ENCODE peak calls at places on chromosomes 7 and 10, in eight cellular contexts. L is NB4; I is activated CD4-positive, alpha-beta T cell treated with anti-CD3 and anti-CD28 coated beads, Interleukin-2, amount 50 U/mL, for 24 hours; F is Caki2; R is T-helper 1 cell; U is CD4-positive, CD25-positive, alpha-beta regulatory T cell; X is stimulated activated CD4-positive, alpha-beta T cell treated with anti-CD3 and anti-CD28 coated beads, Interleukin-1b, Interleukin-23, amount 100 ng/mL, for 1 hour; M is ecto neural progenitor cell. B is an unnamed sample.

GRCh38 chr7:3544202-3544601 is 243.2 kb downstream of the SDK1 start:
- DNase-seq in L (no peak), I (no peak), F (no peak), R (no peak), U (no peak), X (no peak), M (no peak), B (no peak)

GRCh38 chr10:49369216-49370162 is 26.4 kb downstream of the DRGX start:
- DNase-seq in L (no peak), I (no peak), F (no peak), R (no peak), U (no peak), X (no peak), M (no peak), B (no peak)

GRCh38 chr7:107538001-107538400 is 25.7 kb downstream of the COG5 start:
- DNase-seq in L (no peak), I (no peak), F (no peak), R (no peak), U (no peak), X (no peak), M (no peak), B (no peak)

GRCh38 chr7:28076421-28077163 is 104.0 kb downstream of the JAZF1 start:
- DNase-seq in L (no peak), I (no peak), F (no peak), R (no peak), U (no peak), X (no peak), M (no peak), B (no peak)

GRCh38 chr7:124440081-124440480 is 325.5 kb downstream of the GPR37 start:
- DNase-seq in L (no peak), I (no peak), F (no peak), R (no peak), U (no peak), X (no peak), M (no peak), B (no peak)

GRCh38 chr7:80231719-80232118 is 97.1 kb downstream of the GNAI1 start:
- DNase-seq in L (no peak), I (no peak), F (no peak), R (no peak), U (no peak), X (no peak), M (no peak), B (no peak)

GRCh38 chr10:11242443-11243386 is 225.0 kb downstream of the CELF2 start:
- DNase-seq in L (no peak), I (no peak), F (no peak), R (no peak), U (peak), X (no peak), M (no peak), B (no peak)

GRCh38 chr7:87029078-87029477 is 30.4 kb downstream of the ELAPOR2 start:
- DNase-seq in L (no peak), I (no peak), F (no peak), R (no peak), U (no peak), X (no peak), M (no peak), B (no peak)

GRCh38 chr7:157320607-157320979 is 16.2 kb upstream of the DNAJB6 start:
- DNase-seq in L (no peak), I (no peak), F (no peak), R (no peak), U (no peak), X (no peak), M (no peak), B (no peak)

GRCh38 chr7:148901178-148901577 is 17.1 kb upstream of the EZH2 start:
- DNase-seq in L (no peak), I (no peak), F (no peak), R (no peak), U (no peak), X (no peak), M (no peak), B (no peak)

GRCh38 chr7:128904381-128905197 is 5.9 kb downstream of the KCP start:
- DNase-seq in L (peak), I (no peak), F (peak), R (no peak), U (peak), X (no peak), M (peak), B (no peak)

GRCh38 chr10:115441907-115442520 is 348.8 kb downstream of the ATRNL1 start:
- DNase-seq in L (no peak), I (no peak), F (no peak), R (no peak), U (no peak), X (no peak), M (no peak), B (no peak)

B was measured in epithelial cell of proximal tubule.